ENCODE peak calls at places on chromosomes 6 and 20, in nine cellular contexts. One of them, this sample, is unnamed.

GRCh38 chr20:53707341-53708102 is 113.9 kb upstream of the ZNF217 start:
- DNase-seq in tibial artery: no peak
- DNase-seq in fibroblast of mammary gland: peak; percentile 71
- DNase-seq in kidney: no peak
- DNase-seq in AG04449: no peak
- DNase-seq in OCI-LY7: peak; percentile 33
- DNase-seq in left lung: no peak
- DNase-seq in colonic mucosa: no peak
- DNase-seq in natural killer cell: no peak
- DNase-seq in this sample: no peak

GRCh38 chr6:57305112-57305511 is 12.3 kb upstream of the PRIM2 start:
- DNase-seq in tibial artery: no peak
- DNase-seq in fibroblast of mammary gland: peak; percentile 49
- DNase-seq in kidney: no peak
- DNase-seq in AG04449: no peak
- DNase-seq in OCI-LY7: no peak
- DNase-seq in left lung: no peak
- DNase-seq in colonic mucosa: no peak
- DNase-seq in natural killer cell: no peak
- DNase-seq in this sample: no peak

GRCh38 chr6:153959281-153959680 is 79.8 kb upstream of the OPRM1 start:
- DNase-seq in tibial artery: no peak
- DNase-seq in fibroblast of mammary gland: peak; percentile 26
- DNase-seq in kidney: no peak
- DNase-seq in AG04449: no peak
- DNase-seq in OCI-LY7: no peak
- DNase-seq in left lung: no peak
- DNase-seq in colonic mucosa: no peak
- DNase-seq in natural killer cell: no peak
- DNase-seq in this sample: no peak

GRCh38 chr6:38064431-38064830 is 244.9 kb downstream of the ZFAND3 start:
- DNase-seq in tibial artery: no peak
- DNase-seq in fibroblast of mammary gland: no peak
- DNase-seq in kidney: no peak
- DNase-seq in AG04449: no peak
- DNase-seq in OCI-LY7: no peak
- DNase-seq in left lung: no peak
- DNase-seq in colonic mucosa: no peak
- DNase-seq in natural killer cell: no peak
- DNase-seq in this sample: no peak

GRCh38 chr6:159943965-159944598 is 24.8 kb upstream of the IGF2R start:
- DNase-seq in tibial artery: no peak
- DNase-seq in fibroblast of mammary gland: no peak
- DNase-seq in kidney: no peak
- DNase-seq in AG04449: no peak
- DNase-seq in OCI-LY7: no peak
- DNase-seq in left lung: no peak
- DNase-seq in colonic mucosa: no peak
- DNase-seq in natural killer cell: no peak
- DNase-seq in this sample: no peak

GRCh38 chr6:32369678-32370077 is 2.0 kb downstream of the TSBP1 start:
- DNase-seq in tibial artery: no peak
- DNase-seq in fibroblast of mammary gland: peak; percentile 99
- DNase-seq in kidney: no peak
- DNase-seq in AG04449: peak; percentile 50
- DNase-seq in OCI-LY7: no peak
- DNase-seq in left lung: no peak
- DNase-seq in colonic mucosa: no peak
- DNase-seq in natural killer cell: no peak
- DNase-seq in this sample: no peak

GRCh38 chr6:23176883-23177282 is 607.5 kb downstream of the HDGFL1 start:
- DNase-seq in tibial artery: no peak
- DNase-seq in fibroblast of mammary gland: no peak
- DNase-seq in kidney: no peak
- DNase-seq in AG04449: no peak
- DNase-seq in OCI-LY7: no peak
- DNase-seq in left lung: no peak
- DNase-seq in colonic mucosa: no peak
- DNase-seq in natural killer cell: no peak
- DNase-seq in this sample: peak; percentile 15

GRCh38 chr6:33014841-33015634 is 5.6 kb upstream of the HLA-DOA start:
- DNase-seq in tibial artery: no peak
- DNase-seq in fibroblast of mammary gland: peak; percentile 86
- DNase-seq in kidney: no peak
- DNase-seq in AG04449: peak; percentile 55
- DNase-seq in OCI-LY7: peak; percentile 87
- DNase-seq in left lung: no peak
- DNase-seq in colonic mucosa: peak; percentile 68
- DNase-seq in natural killer cell: no peak
- DNase-seq in this sample: no peak

GRCh38 chr6:107658920-107659879 is 164.9 kb downstream of the SCML4 start:
- DNase-seq in tibial artery: no peak
- DNase-seq in fibroblast of mammary gland: no peak
- DNase-seq in kidney: no peak
- DNase-seq in AG04449: no peak
- DNase-seq in OCI-LY7: peak; percentile 67
- DNase-seq in left lung: no peak
- DNase-seq in colonic mucosa: no peak
- DNase-seq in natural killer cell: no peak
- DNase-seq in this sample: no peak

GRCh38 chr20:9031951-9032350 is 36.9 kb upstream of the PLCB4 start:
- DNase-seq in tibial artery: no peak
- DNase-seq in fibroblast of mammary gland: peak; percentile 55
- DNase-seq in kidney: no peak
- DNase-seq in AG04449: peak; percentile 7
- DNase-seq in OCI-LY7: no peak
- DNase-seq in left lung: no peak
- DNase-seq in colonic mucosa: no peak
- DNase-seq in natural killer cell: no peak
- DNase-seq in this sample: no peak

GRCh38 chr6:27809939-27810767 is 102.0 kb downstream of the OR2B2 start:
- DNase-seq in tibial artery: peak; percentile 64
- DNase-seq in fibroblast of mammary gland: peak; percentile 97
- DNase-seq in kidney: peak; percentile 86
- DNase-seq in AG04449: peak; percentile 91
- DNase-seq in OCI-LY7: peak; percentile 96
- DNase-seq in left lung: peak; percentile 87
- DNase-seq in colonic mucosa: peak; percentile 92
- DNase-seq in natural killer cell: peak; percentile 76
- DNase-seq in this sample: peak; percentile 54
- TF ChIP-seq CTCF in tibial artery: no peak
- TF ChIP-seq CTCF in fibroblast of mammary gland: no peak
- TF ChIP-seq CTCF in kidney: no peak
- TF ChIP-seq CTCF in AG04449: peak; percentile 29
- TF ChIP-seq CTCF in OCI-LY7: peak; percentile 12
- TF ChIP-seq CTCF in left lung: no peak
- TF ChIP-seq CTCF in colonic mucosa: no peak
- TF ChIP-seq CTCF in natural killer cell: no peak
- TF ChIP-seq CTCF in this sample: no peak

GRCh38 chr20:44134897-44135810 is 51.8 kb downstream of the JPH2 start:
- DNase-seq in tibial artery: no peak
- DNase-seq in fibroblast of mammary gland: no peak
- DNase-seq in kidney: no peak
- DNase-seq in AG04449: no peak
- DNase-seq in OCI-LY7: no peak
- DNase-seq in left lung: no peak
- DNase-seq in colonic mucosa: no peak
- DNase-seq in natural killer cell: no peak
- DNase-seq in this sample: no peak

GRCh38 chr20:44133424-44133823 is 53.6 kb downstream of the JPH2 start:
- DNase-seq in tibial artery: no peak
- DNase-seq in fibroblast of mammary gland: no peak
- DNase-seq in kidney: no peak
- DNase-seq in AG04449: no peak
- DNase-seq in OCI-LY7: no peak
- DNase-seq in left lung: no peak
- DNase-seq in colonic mucosa: no peak
- DNase-seq in natural killer cell: no peak
- DNase-seq in this sample: no peak

GRCh38 chr20:44135811-44136204 is 51.2 kb downstream of the JPH2 start:
- DNase-seq in tibial artery: no peak
- DNase-seq in fibroblast of mammary gland: no peak
- DNase-seq in kidney: no peak
- DNase-seq in AG04449: no peak
- DNase-seq in OCI-LY7: no peak
- DNase-seq in left lung: no peak
- DNase-seq in colonic mucosa: no peak
- DNase-seq in natural killer cell: no peak
- DNase-seq in this sample: no peak

GRCh38 chr20:44129996-44130718 is 56.8 kb downstream of the JPH2 start:
- DNase-seq in tibial artery: no peak
- DNase-seq in fibroblast of mammary gland: peak; percentile 38
- DNase-seq in kidney: no peak
- DNase-seq in AG04449: no peak
- DNase-seq in OCI-LY7: no peak
- DNase-seq in left lung: no peak
- DNase-seq in colonic mucosa: no peak
- DNase-seq in natural killer cell: no peak
- DNase-seq in this sample: no peak

GRCh38 chr20:44131704-44132103 is 55.3 kb downstream of the JPH2 start:
- DNase-seq in tibial artery: no peak
- DNase-seq in fibroblast of mammary gland: no peak
- DNase-seq in kidney: no peak
- DNase-seq in AG04449: no peak
- DNase-seq in OCI-LY7: no peak
- DNase-seq in left lung: no peak
- DNase-seq in colonic mucosa: no peak
- DNase-seq in natural killer cell: no peak
- DNase-seq in this sample: no peak
- TF ChIP-seq CTCF in tibial artery: no peak
- TF ChIP-seq CTCF in fibroblast of mammary gland: no peak
- TF ChIP-seq CTCF in kidney: no peak
- TF ChIP-seq CTCF in AG04449: no peak
- TF ChIP-seq CTCF in OCI-LY7: no peak
- TF ChIP-seq CTCF in left lung: no peak
- TF ChIP-seq CTCF in colonic mucosa: no peak
- TF ChIP-seq CTCF in natural killer cell: no peak
- TF ChIP-seq CTCF in this sample: no peak

GRCh38 chr6:125779924-125780539 is 10.7 kb upstream of the NCOA7 start:
- DNase-seq in tibial artery: peak; percentile 84
- DNase-seq in fibroblast of mammary gland: peak; percentile 94
- DNase-seq in kidney: peak; percentile 93
- DNase-seq in AG04449: no peak
- DNase-seq in OCI-LY7: peak; percentile 95
- DNase-seq in left lung: peak; percentile 87
- DNase-seq in colonic mucosa: peak; percentile 87
- DNase-seq in natural killer cell: peak; percentile 85
- DNase-seq in this sample: peak; percentile 79

GRCh38 chr6:125780540-125781306 is 10.0 kb upstream of the NCOA7 start:
- DNase-seq in tibial artery: peak; percentile 57
- DNase-seq in fibroblast of mammary gland: peak; percentile 74
- DNase-seq in kidney: peak; percentile 78
- DNase-seq in AG04449: no peak
- DNase-seq in OCI-LY7: peak; percentile 87
- DNase-seq in left lung: peak; percentile 82
- DNase-seq in colonic mucosa: peak; percentile 67
- DNase-seq in natural killer cell: peak; percentile 53
- DNase-seq in this sample: peak; percentile 39

GRCh38 chr6:125784365-125784764 is 6.4 kb upstream of the NCOA7 start:
- DNase-seq in tibial artery: no peak
- DNase-seq in fibroblast of mammary gland: peak; percentile 61
- DNase-seq in kidney: no peak
- DNase-seq in AG04449: no peak
- DNase-seq in OCI-LY7: no peak
- DNase-seq in left lung: no peak
- DNase-seq in colonic mucosa: no peak
- DNase-seq in natural killer cell: no peak
- DNase-seq in this sample: no peak

DNA sequence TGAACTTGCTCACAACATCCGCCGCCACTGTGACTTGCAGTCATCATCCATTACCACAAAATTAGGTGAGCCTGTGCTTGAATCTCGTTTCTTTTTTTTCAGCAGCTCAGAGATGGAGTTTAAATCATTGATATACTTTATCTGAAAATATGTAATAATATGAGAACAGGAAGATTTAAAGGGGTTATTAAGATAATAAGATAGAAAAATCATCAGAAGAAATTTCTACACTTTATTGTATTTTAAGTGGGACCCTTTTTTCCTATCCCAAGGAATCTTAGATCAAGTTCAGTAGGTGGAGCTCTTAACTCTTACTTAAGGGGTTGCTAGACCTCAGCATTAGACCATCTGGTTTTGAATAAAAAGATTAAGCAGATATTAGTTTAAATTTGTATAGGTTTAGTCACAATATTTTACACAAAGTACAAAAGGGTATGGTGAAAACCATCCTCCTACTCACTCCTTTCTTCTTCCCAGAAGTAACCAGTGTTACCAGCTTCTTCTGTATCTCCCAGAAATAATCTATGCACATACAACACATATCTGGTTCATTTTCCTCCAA is 9.4 kb upstream of the NCOA7 start:
- DNase-seq in tibial artery: peak; percentile 51
- DNase-seq in fibroblast of mammary gland: peak; percentile 48
- DNase-seq in kidney: no peak
- DNase-seq in AG04449: no peak
- DNase-seq in OCI-LY7: no peak
- DNase-seq in left lung: no peak
- DNase-seq in colonic mucosa: no peak
- DNase-seq in natural killer cell: no peak
- DNase-seq in this sample: peak; percentile 32
- TF ChIP-seq CTCF in tibial artery: no peak
- TF ChIP-seq CTCF in fibroblast of mammary gland: peak; percentile 16
- TF ChIP-seq CTCF in kidney: no peak
- TF ChIP-seq CTCF in AG04449: no peak
- TF ChIP-seq CTCF in OCI-LY7: peak; percentile 88
- TF ChIP-seq CTCF in left lung: no peak
- TF ChIP-seq CTCF in colonic mucosa: no peak
- TF ChIP-seq CTCF in natural killer cell: no peak
- TF ChIP-seq CTCF in this sample: no peak

DNA sequence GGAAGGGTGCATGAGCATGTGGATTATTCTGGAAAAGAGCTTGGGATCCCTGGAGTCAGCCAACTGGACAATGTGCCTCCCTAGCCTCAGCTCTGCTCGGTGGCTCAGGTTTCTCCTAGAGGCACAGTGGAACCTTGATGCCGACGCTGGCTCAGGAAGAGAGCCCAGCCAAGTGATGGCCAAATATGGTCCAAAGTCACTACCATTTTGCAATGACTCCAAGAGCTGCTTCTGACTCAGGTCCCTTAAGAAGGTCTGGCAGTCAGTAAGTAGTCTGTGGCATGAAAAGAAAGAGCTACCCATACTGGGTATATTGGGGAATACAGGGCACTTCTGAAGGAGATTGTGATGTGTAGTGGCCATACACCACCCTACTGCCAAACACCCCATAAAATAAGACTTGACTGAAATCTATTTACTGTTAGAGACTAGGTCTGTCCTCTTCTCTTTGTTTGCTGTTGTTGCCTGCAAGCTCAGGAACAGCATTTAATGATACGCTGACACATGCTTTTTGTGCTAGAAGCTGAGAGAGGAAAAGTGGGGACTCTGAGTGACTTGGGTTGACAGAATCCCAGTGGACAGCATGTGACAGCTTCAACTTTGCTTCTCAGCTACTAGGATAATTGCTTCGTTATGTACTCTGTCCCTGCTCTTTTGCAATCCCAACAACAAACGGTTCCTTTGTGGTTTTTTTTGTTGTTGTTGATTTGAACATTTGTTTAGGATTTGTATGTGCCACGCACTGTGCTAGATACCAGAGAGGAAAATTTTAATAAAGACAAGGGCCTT is 30.3 kb upstream of the OGFRL1 start:
- DNase-seq in tibial artery: no peak
- DNase-seq in fibroblast of mammary gland: peak; percentile 10
- DNase-seq in kidney: no peak
- DNase-seq in AG04449: no peak
- DNase-seq in OCI-LY7: no peak
- DNase-seq in left lung: no peak
- DNase-seq in colonic mucosa: no peak
- DNase-seq in natural killer cell: no peak
- DNase-seq in this sample: no peak
- TF ChIP-seq CTCF in tibial artery: no peak
- TF ChIP-seq CTCF in fibroblast of mammary gland: no peak
- TF ChIP-seq CTCF in kidney: no peak
- TF ChIP-seq CTCF in AG04449: no peak
- TF ChIP-seq CTCF in OCI-LY7: no peak
- TF ChIP-seq CTCF in left lung: no peak
- TF ChIP-seq CTCF in colonic mucosa: no peak
- TF ChIP-seq CTCF in natural killer cell: no peak
- TF ChIP-seq CTCF in this sample: no peak

This sample was measured in glutamatergic neuron.